ENCODE peak calls at places on chromosomes 7 and 10, in eight cellular contexts. H, C, W, N, Y, U, X and B are unnamed samples.

GRCh38 chr10:92695679-92696605 is 6.2 kb downstream of the HHEX start:
- DNase-seq in H (no peak), C (no peak), W (peak), N (no peak), Y (peak), U (no peak), X (no peak), B (no peak)

GRCh38 chr7:48173983-48174382 is 2.7 kb downstream of the ABCA13 start:
- DNase-seq in H (no peak), C (no peak), W (peak), N (no peak), Y (no peak), U (no peak), X (no peak), B (no peak)

GRCh38 chr7:30835396-30835915 is 64.2 kb downstream of the MINDY4 start:
- DNase-seq in H (no peak), C (no peak), W (no peak), N (no peak), Y (no peak), U (no peak), X (peak), B (no peak)

GRCh38 chr7:1339611-1340010 is 106.9 kb downstream of the UNCX start:
- DNase-seq in H (no peak), C (no peak), W (no peak), N (no peak), Y (no peak), U (no peak), X (no peak), B (no peak)

GRCh38 chr10:123007558-123008378 is 827 bp downstream of the IKZF5 start:
- DNase-seq in H (no peak), C (peak), W (peak), N (peak), Y (peak), U (peak), X (peak), B (peak)

GRCh38 chr10:79385392-79385795 is 38.1 kb downstream of the PPIF start:
- DNase-seq in H (no peak), C (no peak), W (no peak), N (no peak), Y (peak), U (no peak), X (peak), B (no peak)

GRCh38 chr10:96501985-96502384 is 11.7 kb downstream of the TLL2 start:
- DNase-seq in H (no peak), C (no peak), W (peak), N (no peak), Y (no peak), U (no peak), X (no peak), B (no peak)

GRCh38 chr7:80611779-80612178 is 26.7 kb upstream of the CD36 start:
- DNase-seq in H (no peak), C (no peak), W (peak), N (peak), Y (no peak), U (no peak), X (no peak), B (no peak)

GRCh38 chr7:130149575-130150139 is 55.5 kb downstream of the TMEM209 start:
- DNase-seq in H (peak), C (no peak), W (no peak), N (no peak), Y (peak), U (peak), X (no peak), B (no peak)

GRCh38 chr10:568848-569247 is 120.6 kb downstream of the DIP2C start:
- DNase-seq in H (no peak), C (no peak), W (no peak), N (no peak), Y (no peak), U (no peak), X (no peak), B (no peak)

GRCh38 chr7:70657989-70658578 is 473.9 kb upstream of the GALNT17 start:
- DNase-seq in H (no peak), C (no peak), W (no peak), N (no peak), Y (no peak), U (no peak), X (no peak), B (peak)

GRCh38 chr7:84674236-84674913 is 479.8 kb upstream of the SEMA3A start:
- DNase-seq in H (no peak), C (no peak), W (no peak), N (no peak), Y (no peak), U (no peak), X (no peak), B (no peak)

GRCh38 chr10:52213511-52213831 is 100.6 kb upstream of the DKK1 start:
- DNase-seq in H (no peak), C (no peak), W (peak), N (no peak), Y (no peak), U (no peak), X (no peak), B (no peak)

GRCh38 chr7:118502235-118502634 is 277.7 kb downstream of the ANKRD7 start:
- DNase-seq in H (no peak), C (no peak), W (no peak), N (no peak), Y (no peak), U (no peak), X (no peak), B (no peak)

GRCh38 chr10:3008518-3009195 is 58.7 kb upstream of the PFKP start:
- DNase-seq in H (no peak), C (no peak), W (no peak), N (no peak), Y (no peak), U (no peak), X (no peak), B (no peak)

GRCh38 chr10:131554821-131555220 is 243.3 kb upstream of the TCERG1L start:
- DNase-seq in H (no peak), C (no peak), W (no peak), N (no peak), Y (no peak), U (no peak), X (peak), B (no peak)

GRCh38 chr10:47190802-47191450 is 109.1 kb upstream of the GDF10 start:
- DNase-seq in H (no peak), C (no peak), W (no peak), N (no peak), Y (no peak), U (no peak), X (no peak), B (no peak)

GRCh38 chr10:4004990-4005389 is 220.0 kb upstream of the KLF6 start:
- DNase-seq in H (no peak), C (no peak), W (no peak), N (no peak), Y (no peak), U (no peak), X (no peak), B (no peak)

GRCh38 chr10:335151-335800 is 200.0 kb downstream of the ZMYND11 start:
- DNase-seq in H (no peak), C (no peak), W (peak), N (no peak), Y (no peak), U (no peak), X (no peak), B (no peak)

GRCh38 chr7:51240868-51241267 is 75.7 kb downstream of the COBL start:
- DNase-seq in H (no peak), C (no peak), W (no peak), N (no peak), Y (no peak), U (no peak), X (no peak), B (no peak)

GRCh38 chr7:99244942-99245341 is 27.7 kb upstream of the MYH16 start:
- DNase-seq in H (no peak), C (no peak), W (peak), N (no peak), Y (no peak), U (no peak), X (no peak), B (no peak)

GRCh38 chr7:37912756-37913155 is 3.9 kb downstream of the SFRP4 start:
- DNase-seq in H (no peak), C (no peak), W (peak), N (no peak), Y (no peak), U (no peak), X (no peak), B (no peak)

GRCh38 chr10:48623009-48623408 is 18.1 kb upstream of the ARHGAP22 start:
- DNase-seq in H (no peak), C (no peak), W (no peak), N (no peak), Y (no peak), U (no peak), X (no peak), B (no peak)

GRCh38 chr7:12683678-12684077 is 3.8 kb upstream of the ARL4A start:
- DNase-seq in H (no peak), C (no peak), W (peak), N (peak), Y (no peak), U (no peak), X (no peak), B (no peak)
- TF ChIP-seq CTCF in H (no peak), C (peak), W (peak), N (peak), Y (no peak), U (peak), X (no peak), B (peak)

DNA sequence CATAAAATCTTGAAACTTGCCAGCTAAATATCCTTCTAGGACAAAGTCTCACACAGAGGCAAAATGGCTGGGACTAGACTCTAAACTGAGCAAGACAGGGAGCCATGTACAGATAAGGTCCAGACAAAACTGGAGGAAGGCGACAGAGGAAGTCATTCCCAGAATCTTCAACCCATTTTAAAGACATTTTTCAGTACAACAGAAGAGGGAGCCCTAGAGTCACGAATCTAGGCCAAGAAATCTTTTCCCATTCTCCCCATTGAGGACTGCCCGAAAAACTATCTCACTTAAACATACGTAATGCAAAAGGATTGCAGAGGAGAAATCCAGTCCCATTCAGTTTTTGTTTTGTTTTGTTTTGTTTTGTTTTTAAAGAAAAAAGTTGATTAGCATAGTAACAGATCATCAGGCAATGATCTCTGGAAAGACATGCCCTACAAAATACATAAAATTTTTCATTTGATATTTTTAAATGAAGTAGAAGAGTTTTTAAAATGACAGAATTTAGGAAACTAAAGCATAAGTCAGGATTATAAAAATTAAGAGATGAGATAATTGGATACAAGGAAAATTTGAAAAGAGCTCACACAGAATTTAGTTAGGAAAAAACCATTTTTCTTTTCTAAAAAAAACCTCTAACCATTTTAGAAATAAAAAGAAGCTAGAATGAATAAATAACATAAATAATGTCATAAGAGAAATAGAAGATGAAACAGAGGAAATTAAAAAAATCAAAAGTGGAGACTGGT is 16.9 kb upstream of the PRF1 start:
- DNase-seq in H (no peak), C (no peak), W (peak), N (peak), Y (no peak), U (no peak), X (no peak), B (no peak)
- TF ChIP-seq CTCF in H (peak), C (no peak), W (peak), N (peak), Y (no peak), U (peak), X (no peak), B (peak)

GRCh38 chr10:30607814-30608213 is 21.7 kb downstream of the LYZL2 start:
- DNase-seq in H (no peak), C (no peak), W (no peak), N (no peak), Y (no peak), U (no peak), X (no peak), B (no peak)
- TF ChIP-seq CTCF in H (no peak), C (no peak), W (no peak), N (no peak), Y (no peak), U (no peak), X (no peak), B (no peak)

GRCh38 chr7:66905689-66906088 is 15.3 kb upstream of the TMEM248 start:
- DNase-seq in H (no peak), C (no peak), W (no peak), N (no peak), Y (peak), U (no peak), X (no peak), B (no peak)
- TF ChIP-seq CTCF in H (peak), C (no peak), W (no peak), N (no peak), Y (no peak), U (no peak), X (no peak), B (no peak)

GRCh38 chr10:58334817-58335305 is at the start of gene UBE2D1:
- DNase-seq in H (peak), C (peak), W (peak), N (peak), Y (peak), U (peak), X (peak), B (peak)
- TF ChIP-seq CTCF in H (no peak), C (no peak), W (peak), N (no peak), Y (no peak), U (no peak), X (peak), B (no peak)

DNA sequence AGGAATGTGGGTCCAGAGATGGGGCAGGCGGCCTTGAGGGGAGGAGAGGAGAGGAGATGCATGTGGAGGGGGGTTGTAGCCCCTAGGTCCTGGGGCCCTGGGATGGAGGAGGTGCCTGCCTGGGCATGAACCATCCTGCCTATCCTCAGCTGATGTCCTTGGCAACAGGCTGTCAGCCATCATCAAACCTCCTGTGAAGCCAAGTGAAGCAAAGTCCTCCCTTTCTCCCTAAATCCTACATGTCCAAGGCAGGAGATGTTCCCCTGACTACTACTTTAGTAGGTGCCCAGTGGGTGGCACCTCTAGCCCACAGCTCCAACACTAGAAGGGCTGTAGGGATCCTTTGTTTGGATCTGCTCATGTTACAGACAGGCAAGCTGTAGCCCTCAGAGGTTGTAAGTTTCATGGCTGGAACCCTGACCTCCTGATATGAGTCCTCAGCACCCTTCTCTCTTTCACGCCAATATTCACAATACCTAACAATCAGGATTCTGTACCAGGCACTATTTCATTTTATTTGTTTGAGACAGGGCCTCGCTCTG is 66.6 kb upstream of the SYPL1 start:
- DNase-seq in H (no peak), C (no peak), W (peak), N (peak), Y (no peak), U (no peak), X (no peak), B (peak)
- TF ChIP-seq CTCF in H (peak), C (no peak), W (peak), N (peak), Y (no peak), U (no peak), X (peak), B (no peak)

GRCh38 chr10:45532501-45532900 is 140.1 kb downstream of the ZFAND4 start:
- DNase-seq in H (no peak), C (no peak), W (no peak), N (no peak), Y (no peak), U (no peak), X (no peak), B (no peak)
- TF ChIP-seq CTCF in H (no peak), C (no peak), W (no peak), N (no peak), Y (no peak), U (no peak), X (no peak), B (no peak)

GRCh38 chr10:14822879-14823755 is 14.7 kb downstream of the CDNF start:
- DNase-seq in H (no peak), C (peak), W (peak), N (peak), Y (peak), U (peak), X (no peak), B (peak)
- TF ChIP-seq CTCF in H (peak), C (peak), W (peak), N (peak), Y (peak), U (peak), X (peak), B (peak)

GRCh38 chr10:94439275-94439861 is 37.0 kb downstream of the TBC1D12 start:
- DNase-seq in H (no peak), C (no peak), W (peak), N (peak), Y (no peak), U (no peak), X (no peak), B (no peak)
- TF ChIP-seq CTCF in H (no peak), C (no peak), W (no peak), N (no peak), Y (no peak), U (no peak), X (no peak), B (no peak)

DNA sequence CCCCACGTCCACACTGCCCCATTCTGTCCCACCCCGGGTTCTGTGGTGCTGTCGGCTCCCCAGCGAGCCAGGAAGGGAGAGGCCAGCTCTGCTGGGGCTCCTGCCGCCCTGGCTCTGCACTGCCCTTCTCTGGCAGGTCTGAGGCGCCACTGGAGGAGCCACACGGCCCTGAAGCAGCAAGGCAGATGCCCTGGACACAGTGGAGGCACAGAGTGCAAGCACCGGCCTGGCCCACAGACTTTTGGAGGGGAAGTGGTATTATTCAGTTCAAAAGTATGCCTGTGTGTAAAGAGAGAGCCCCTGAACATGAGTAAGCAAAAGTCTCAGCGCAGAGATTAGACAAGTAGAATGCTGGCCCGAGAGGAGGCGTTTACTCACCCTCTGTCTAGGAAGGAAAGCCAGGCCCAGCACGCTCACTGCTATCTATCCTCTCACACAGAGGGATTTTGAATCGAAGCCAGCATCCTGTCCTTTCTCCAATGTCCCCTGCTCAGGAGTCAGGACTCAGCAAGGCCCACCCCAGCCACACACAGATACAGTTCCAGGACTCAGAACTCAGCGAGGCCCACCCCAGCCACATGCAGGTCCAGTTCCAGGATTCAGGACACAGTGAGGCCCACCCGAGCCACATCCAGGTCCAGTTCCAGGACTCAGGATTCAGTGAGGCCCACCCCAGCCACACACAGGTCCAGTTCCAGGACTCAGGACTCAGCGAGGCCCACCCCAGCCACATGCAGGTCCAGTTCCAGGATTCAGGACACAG is 115.0 kb downstream of the EGFR start:
- DNase-seq in H (no peak), C (no peak), W (peak), N (peak), Y (no peak), U (no peak), X (peak), B (no peak)
- TF ChIP-seq CTCF in H (no peak), C (no peak), W (no peak), N (peak), Y (no peak), U (no peak), X (no peak), B (no peak)